ENCODE peak calls at places on chromosomes 1 and 21, in five cellular contexts. P is stimulated activated CD8-positive, alpha-beta memory T cell treated with anti-CD3 and anti-CD28 coated beads, Interleukin-12 subunit alpha, Interleukin-12 subunit beta, amount 100 ng/mL, for 4 hours; V is LHCN-M2; G is activated T-cell treated with anti-CD3 and anti-CD28 coated beads, Interleukin-2, amount 50 U/mL, for 72 hours; J is activated CD8-positive, alpha-beta memory T cell treated with anti-CD3 and anti-CD28 coated beads, Interleukin-2, amount 10 ng/mL, durations not matched to agents 7 days and 5 days. N is an unnamed sample.

GRCh38 chr1:207454046-207454964 is at the start of gene CR2:
- DNase-seq in V (no peak), G (peak), P (peak), J (peak), N (no peak)

GRCh38 chr1:213666113-213666512 is 321.7 kb upstream of the PROX1 start:
- DNase-seq in V (no peak), J (no peak), P (no peak), G (no peak), N (peak)

GRCh38 chr1:59271861-59272260 is 25.0 kb upstream of the FGGY start:
- DNase-seq in G (no peak), J (no peak), V (no peak), P (no peak), N (no peak)

GRCh38 chr1:186167096-186167668 is 207.9 kb downstream of the TPR start:
- DNase-seq in V (no peak), P (no peak), G (no peak), J (no peak), N (no peak)

GRCh38 chr1:9235123-9235513 is 544 bp downstream of the H6PD start:
- DNase-seq in J (peak), P (no peak), V (peak), G (no peak), N (no peak)

GRCh38 chr1:170604065-170604464 is 59.9 kb upstream of the PRRX1 start:
- DNase-seq in P (no peak), G (no peak), J (no peak), V (no peak), N (no peak)

GRCh38 chr1:160169553-160170399 is 18.4 kb downstream of the ATP1A4 start:
- DNase-seq in G (peak), P (no peak), V (no peak), J (peak), N (no peak)

GRCh38 chr21:41371698-41372030 is 9.8 kb downstream of the MX2 start:
- DNase-seq in G (no peak), P (no peak), V (no peak), J (no peak), N (no peak)

GRCh38 chr1:169941982-169942830 is 48.5 kb upstream of the SCYL3 start:
- DNase-seq in P (no peak), G (no peak), J (no peak), V (peak), N (no peak)

GRCh38 chr1:16189003-16189402 is 23.4 kb downstream of the ARHGEF19 start:
- DNase-seq in G (no peak), V (no peak), P (no peak), J (no peak), N (no peak)

GRCh38 chr1:192131914-192132313 is 26.3 kb upstream of the RGS18 start:
- DNase-seq in G (no peak), V (no peak), J (no peak), P (no peak), N (no peak)

GRCh38 chr1:169466259-169467230 is 19.2 kb downstream of the SLC19A2 start:
- DNase-seq in J (no peak), P (no peak), G (peak), V (peak), N (no peak)

GRCh38 chr21:44449473-44450363 is 5.6 kb upstream of the LRRC3 start:
- DNase-seq in J (no peak), V (peak), G (no peak), P (no peak), N (no peak)

GRCh38 chr1:78229344-78229743 is 183.6 kb downstream of the GIPC2 start:
- DNase-seq in V (peak), P (no peak), G (no peak), J (no peak), N (no peak)

GRCh38 chr1:30052178-30052577 is 671.2 kb downstream of the MATN1 start:
- DNase-seq in V (no peak), G (no peak), J (no peak), P (no peak), N (no peak)

GRCh38 chr1:8167936-8168335 is 141.8 kb upstream of the ERRFI1 start:
- DNase-seq in P (no peak), V (no peak), J (peak), G (peak), N (no peak)

GRCh38 chr1:14424325-14425000 is 174.0 kb upstream of the KAZN start:
- DNase-seq in G (no peak), P (no peak), V (no peak), J (no peak), N (no peak)

GRCh38 chr1:244863491-244864252 is 671 bp downstream of the HNRNPU start:
- DNase-seq in J (no peak), P (no peak), V (no peak), G (no peak), N (no peak)

GRCh38 chr1:46547481-46548383 is 3.7 kb downstream of the KNCN start:
- DNase-seq in P (no peak), G (no peak), V (peak), J (no peak), N (no peak)

GRCh38 chr1:203177471-203178039 is 1.9 kb upstream of the MYBPH start:
- DNase-seq in J (no peak), V (peak), G (no peak), P (no peak), N (no peak)

GRCh38 chr1:12556368-12556930 is 61.6 kb downstream of the DHRS3 start:
- DNase-seq in P (no peak), J (no peak), V (peak), G (no peak), N (peak)

GRCh38 chr1:6603851-6604558 is 1.3 kb upstream of the KLHL21 start:
- DNase-seq in P (no peak), G (no peak), V (peak), J (peak), N (no peak)

GRCh38 chr21:45599146-45599581 is 44.4 kb upstream of the PCBP3 start:
- DNase-seq in P (no peak), V (no peak), G (no peak), J (no peak), N (no peak)

N was measured in esophagus muscularis mucosa.